ENCODE peak calls at places on chromosomes 11 and 22, in nine cellular contexts. V, K, Q, N, U, W, Y, B and H are unnamed samples. For H3K27me3, the result is how much of the 10 kb centered on the place peaks cover.

GRCh38 chr11:63764712-63765631 is 3.6 kb downstream of the ZFTA start:
- DNase-seq in V (no peak), K (no peak), Q (no peak), N (no peak), U (no peak), W (no peak), Y (peak), B (no peak), H (no peak)

GRCh38 chr11:111427471-111427912 is 48.4 kb upstream of the POU2AF1 start:
- DNase-seq in V (no peak), K (no peak), Q (no peak), N (no peak), U (peak), W (no peak), Y (no peak), B (peak), H (no peak)

GRCh38 chr11:101870510-101870909 is 44.3 kb upstream of the CEP126 start:
- DNase-seq in V (no peak), K (peak), Q (no peak), N (peak), U (no peak), W (no peak), Y (no peak), B (no peak), H (no peak)

GRCh38 chr11:64322925-64323260 is 5.0 kb downstream of the PRDX5 start:
- DNase-seq in V (no peak), K (no peak), Q (no peak), N (no peak), U (no peak), W (no peak), Y (no peak), B (no peak), H (no peak)

GRCh38 chr11:112504056-112504455 is 243.4 kb upstream of the PLET1 start:
- DNase-seq in V (no peak), K (no peak), Q (no peak), N (peak), U (no peak), W (no peak), Y (no peak), B (no peak), H (no peak)

GRCh38 chr11:134272381-134273316 is 3.5 kb upstream of the GLB1L3 start:
- DNase-seq in V (peak), K (no peak), Q (no peak), N (peak), U (no peak), W (no peak), Y (no peak), B (no peak), H (no peak)

GRCh38 chr22:32897400-32897799 is 95.9 kb downstream of the TIMP3 start:
- DNase-seq in V (no peak), K (no peak), Q (no peak), N (peak), U (no peak), W (no peak), Y (no peak), B (no peak), H (no peak)

GRCh38 chr11:126115820-126116319 is 53.2 kb upstream of the CDON start:
- DNase-seq in V (peak), K (peak), Q (peak), N (peak), U (no peak), W (peak), Y (peak), B (peak), H (peak)

GRCh38 chr22:49334589-49334873 is 493.1 kb downstream of the BRD1 start:
- DNase-seq in V (no peak), K (no peak), Q (no peak), N (no peak), U (no peak), W (no peak), Y (no peak), B (no peak), H (no peak)

GRCh38 chr11:78192911-78193341 is 4.2 kb downstream of the USP35 start:
- DNase-seq in V (no peak), K (no peak), Q (peak), N (no peak), U (no peak), W (no peak), Y (no peak), B (no peak), H (peak)

GRCh38 chr22:23913306-23913660 is 19.1 kb downstream of the MIF start:
- DNase-seq in V (no peak), K (no peak), Q (no peak), N (no peak), U (no peak), W (no peak), Y (no peak), B (no peak), H (no peak)

GRCh38 chr11:117908261-117908895 is 20.8 kb downstream of the TMPRSS13 start:
- DNase-seq in V (no peak), K (no peak), Q (peak), N (no peak), U (no peak), W (no peak), Y (no peak), B (no peak), H (peak)

GRCh38 chr22:24315367-24315781 is 44.7 kb downstream of the SPECC1L start:
- DNase-seq in V (no peak), K (no peak), Q (no peak), N (peak), U (no peak), W (no peak), Y (no peak), B (no peak), H (no peak)

GRCh38 chr11:5809905-5810792 is 1.4 kb downstream of the OR52N2 start:
- DNase-seq in V (no peak), K (no peak), Q (no peak), N (no peak), U (no peak), W (no peak), Y (no peak), B (no peak), H (no peak)

GRCh38 chr22:50207383-50208031 is 6.7 kb downstream of the SELENOO start:
- DNase-seq in V (no peak), K (no peak), Q (no peak), N (no peak), U (peak), W (no peak), Y (no peak), B (no peak), H (peak)

GRCh38 chr11:73729594-73730206 is 31.2 kb downstream of the RAB6A start:
- DNase-seq in V (no peak), K (peak), Q (no peak), N (no peak), U (no peak), W (no peak), Y (no peak), B (no peak), H (no peak)

GRCh38 chr11:45994421-45995341 is 72.2 kb downstream of the LARGE2 start:
- DNase-seq in V (no peak), K (no peak), Q (no peak), N (peak), U (no peak), W (no peak), Y (no peak), B (no peak), H (no peak)

GRCh38 chr22:35918466-35918865 is 110.2 kb downstream of the RBFOX2 start:
- DNase-seq in V (no peak), K (no peak), Q (no peak), N (no peak), U (no peak), W (no peak), Y (no peak), B (no peak), H (no peak)

GRCh38 chr22:45263790-45264269 is 20.9 kb upstream of the UPK3A start:
- DNase-seq in V (no peak), K (peak), Q (peak), N (peak), U (peak), W (peak), Y (peak), B (peak), H (peak)

GRCh38 chr11:122853261-122853660 is 15.0 kb downstream of the CRTAM start:
- DNase-seq in V (no peak), K (no peak), Q (no peak), N (peak), U (no peak), W (no peak), Y (no peak), B (no peak), H (no peak)

GRCh38 chr22:38878001-38878400 is 6.0 kb upstream of the CBX6 start:
- DNase-seq in V (no peak), K (no peak), Q (no peak), N (no peak), U (no peak), W (no peak), Y (no peak), B (no peak), H (no peak)

GRCh38 chr22:50621491-50621880 is 6.5 kb downstream of the ARSA start:
- DNase-seq in V (no peak), K (no peak), Q (no peak), N (no peak), U (no peak), W (no peak), Y (no peak), B (no peak), H (peak)

GRCh38 chr11:88179141-88179540 is 3.9 kb upstream of the RAB38 start:
- DNase-seq in V (no peak), K (no peak), Q (no peak), N (peak), U (no peak), W (no peak), Y (no peak), B (no peak), H (no peak)

GRCh38 chr11:10708131-10708530 is 14.6 kb upstream of the IRAG1 start:
- DNase-seq in V (no peak), K (no peak), Q (no peak), N (no peak), U (no peak), W (no peak), Y (no peak), B (no peak), H (no peak)
- H3K27me3 ChIP-seq in V (under half), K (under half), Q (under half), N (under half), U (under half), W (under half), Y (under half), B (under half), H (under half)

DNA sequence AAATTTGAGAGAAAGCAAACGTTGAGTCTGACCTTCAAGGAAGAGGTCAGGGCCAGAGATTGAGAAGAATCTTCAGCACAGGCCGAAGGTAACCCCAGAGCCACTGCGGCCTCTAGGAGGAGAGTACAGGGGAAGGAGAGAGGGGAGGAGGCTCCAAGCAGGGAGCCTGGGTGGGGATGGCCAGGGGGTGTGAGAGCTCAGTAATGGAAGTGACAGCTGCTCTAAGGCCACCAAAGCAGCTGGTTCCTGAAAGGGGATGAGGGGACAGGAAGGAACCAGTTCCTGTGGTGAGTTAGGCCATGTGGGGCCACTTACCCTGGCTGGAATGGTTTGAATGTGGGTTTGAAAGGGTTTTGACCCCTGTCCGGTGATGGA is 46.1 kb downstream of the PISD start:
- DNase-seq in V (no peak), K (no peak), Q (no peak), N (no peak), U (peak), W (no peak), Y (no peak), B (no peak), H (no peak)
- TF ChIP-seq POLR2A in V (no peak), K (no peak), Q (no peak), N (no peak), U (no peak), W (no peak), Y (no peak), B (no peak), H (no peak)

GRCh38 chr11:109374032-109374431 is 48.0 kb upstream of the C11orf87 start:
- DNase-seq in V (no peak), K (no peak), Q (no peak), N (no peak), U (no peak), W (no peak), Y (no peak), B (no peak), H (no peak)
- H3K27me3 ChIP-seq in V (under half), K (under half), Q (under half), N (under half), U (under half), W (under half), Y (under half), B (under half), H (under half)

GRCh38 chr22:19970479-19971275 is 29.1 kb upstream of the TXNRD2 start:
- DNase-seq in V (no peak), K (no peak), Q (peak), N (peak), U (peak), W (peak), Y (peak), B (peak), H (peak)
- TF ChIP-seq POLR2A in V (no peak), K (no peak), Q (no peak), N (no peak), U (no peak), W (no peak), Y (peak), B (no peak), H (no peak)

DNA sequence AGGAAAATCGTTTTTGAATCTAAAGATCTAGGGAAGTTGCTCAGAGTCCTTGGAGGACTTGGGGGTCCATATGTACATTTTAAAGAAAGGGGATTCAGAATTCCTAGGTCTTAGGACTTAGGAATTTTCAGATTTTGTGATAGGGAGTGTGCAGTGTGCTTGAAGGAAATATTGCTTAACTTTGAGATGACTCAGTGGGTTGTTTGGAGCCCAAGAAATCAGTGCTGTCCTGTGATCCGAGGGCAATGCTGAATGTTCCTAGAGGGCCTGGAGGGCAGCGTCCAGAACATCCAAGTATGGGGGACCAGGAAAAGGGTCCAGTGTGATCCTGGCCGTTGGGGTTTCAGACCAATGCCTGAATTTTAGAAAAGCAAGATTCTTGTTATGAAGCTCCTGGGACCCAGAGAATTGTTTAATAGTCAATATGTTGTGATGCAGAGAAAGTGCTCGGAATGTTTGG is 3.1 kb upstream of the IGF2 start:
- DNase-seq in V (no peak), K (no peak), Q (no peak), N (peak), U (peak), W (no peak), Y (no peak), B (no peak), H (no peak)
- H3K27me3 ChIP-seq in V (half or more), K (under half), Q (half or more), N (half or more), U (half or more), W (half or more), Y (half or more), B (under half), H (half or more)

DNA sequence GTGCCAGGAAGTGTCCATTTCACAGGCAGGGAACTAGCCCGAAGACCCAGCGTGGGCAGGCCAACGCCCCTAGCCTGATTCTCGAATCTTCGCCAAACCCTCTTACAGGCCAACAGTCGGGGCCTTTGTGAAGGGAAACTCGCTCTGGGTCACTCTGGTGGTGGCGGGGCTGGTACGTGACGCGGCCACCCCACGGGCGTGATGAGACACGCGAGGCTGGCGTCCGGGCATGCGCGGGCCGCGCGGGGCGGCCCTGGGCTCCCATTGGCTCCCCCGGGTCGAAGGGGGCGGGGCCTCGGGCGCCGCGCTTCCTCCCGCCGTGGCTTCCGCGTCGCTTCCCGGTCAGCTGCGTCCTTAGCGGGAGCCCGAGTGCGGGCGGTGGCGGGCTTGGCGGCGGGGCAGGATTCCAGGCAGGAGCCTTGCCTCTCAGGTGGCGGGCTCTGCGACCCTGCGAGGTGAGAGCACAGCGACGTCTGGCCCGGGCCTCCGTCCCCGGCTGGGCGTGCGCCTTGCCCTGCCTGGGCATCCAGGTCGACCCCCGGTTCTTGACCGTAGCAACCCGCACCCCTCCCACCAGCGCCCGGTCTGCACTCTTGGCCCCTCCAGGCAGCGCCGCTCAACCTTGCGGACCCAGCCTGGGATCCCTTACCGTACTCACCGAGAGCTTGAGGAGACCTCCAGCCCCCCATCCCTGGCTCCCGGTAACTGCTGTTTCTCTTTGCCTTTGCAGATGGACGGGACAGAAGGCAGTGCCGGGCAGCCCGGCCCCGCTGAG is at the start of gene FRMD8:
- DNase-seq in V (peak), K (peak), Q (peak), N (peak), U (peak), W (peak), Y (peak), B (peak), H (peak)
- TF ChIP-seq POLR2A in V (no peak), K (no peak), Q (peak), N (peak), U (peak), W (no peak), Y (peak), B (peak), H (peak)